ENCODE peak calls at places on chromosomes 16 and 17, in eight cellular contexts. P is stimulated activated CD8-positive, alpha-beta memory T cell treated with anti-CD3 and anti-CD28 coated beads, Interleukin-15, amount 100 ng/mL, for 4 hours; H is GM12892; J is GM04504; B is spleen; K is progenitor cell of endocrine pancreas; X is NCI-H446 treated with DMSO at 0.1 percent for 48 hours; I is AG10803. G is an unnamed sample.

GRCh38 chr16:22898874-22899348 is 84.9 kb downstream of the HS3ST2 start:
- DNase-seq in P (no peak), H (no peak), J (peak; percentile 26), B (peak; percentile 83), K (peak; percentile 75), X (peak; percentile 17), I (peak; percentile 57), G (peak; percentile 14)

GRCh38 chr17:42779304-42779941 is 987 bp upstream of the WNK4 start:
- DNase-seq in P (no peak), H (no peak), J (no peak), B (peak; percentile 18), K (no peak), X (no peak), I (no peak), G (no peak)

GRCh38 chr16:2471016-2471652 is at the start of gene NTN3:
- DNase-seq in P (no peak), H (no peak), J (no peak), B (no peak), K (no peak), X (peak; percentile 83), I (no peak), G (peak; percentile 79)

GRCh38 chr17:2571523-2572303 is 21.7 kb upstream of the PAFAH1B1 start:
- DNase-seq in P (no peak), H (no peak), J (no peak), B (no peak), K (no peak), X (no peak), I (no peak), G (no peak)

GRCh38 chr17:80671823-80672105 is 127.1 kb downstream of the RPTOR start:
- DNase-seq in P (no peak), H (no peak), J (no peak), B (no peak), K (no peak), X (no peak), I (no peak), G (no peak)

GRCh38 chr16:30409125-30410060 is 2.0 kb downstream of the ZNF771 start:
- DNase-seq in P (peak; percentile 78), H (peak; percentile 82), J (peak; percentile 60), B (peak; percentile 97), K (peak; percentile 95), X (peak; percentile 51), I (peak; percentile 77), G (peak; percentile 76)

GRCh38 chr17:43468746-43469544 is 14.8 kb upstream of the DHX8 start:
- DNase-seq in P (no peak), H (no peak), J (peak; percentile 77), B (no peak), K (no peak), X (peak; percentile 39), I (peak; percentile 96), G (peak; percentile 25)

GRCh38 chr17:63786117-63786516 is 12.1 kb downstream of the DDX42 start:
- DNase-seq in P (no peak), H (no peak), J (no peak), B (no peak), K (no peak), X (no peak), I (no peak), G (no peak)

GRCh38 chr17:48927978-48928716 is 16.5 kb downstream of the SNF8 start:
- DNase-seq in P (no peak), H (no peak), J (no peak), B (peak; percentile 12), K (no peak), X (no peak), I (no peak), G (no peak)

GRCh38 chr17:36128411-36128978 is 24.9 kb downstream of the CCL4 start:
- DNase-seq in P (no peak), H (no peak), J (no peak), B (no peak), K (no peak), X (no peak), I (no peak), G (no peak)

GRCh38 chr17:74211141-74211928 is 2.0 kb upstream of the TTYH2 start:
- DNase-seq in P (no peak), H (no peak), J (no peak), B (no peak), K (no peak), X (no peak), I (no peak), G (no peak)

GRCh38 chr17:36879599-36880255 is 57.5 kb upstream of the LHX1 start:
- DNase-seq in P (no peak), H (no peak), J (no peak), B (no peak), K (no peak), X (no peak), I (no peak), G (no peak)

GRCh38 chr16:88303890-88304819 is 78.6 kb upstream of the ZNF469 start:
- DNase-seq in P (no peak), H (no peak), J (peak; percentile 94), B (no peak), K (no peak), X (no peak), I (peak; percentile 99), G (no peak)

GRCh38 chr16:73671102-73671501 is 623.2 kb upstream of the ZFHX3 start:
- DNase-seq in P (no peak), H (no peak), J (no peak), B (no peak), K (no peak), X (no peak), I (no peak), G (no peak)

GRCh38 chr17:66331038-66331816 is 28.8 kb downstream of the PRKCA start:
- DNase-seq in P (no peak), H (no peak), J (no peak), B (no peak), K (no peak), X (no peak), I (no peak), G (no peak)

GRCh38 chr16:56625140-56625942 is at the start of gene MT1E:
- DNase-seq in P (no peak), H (no peak), J (no peak), B (no peak), K (no peak), X (no peak), I (peak; percentile 80), G (no peak)

GRCh38 chr17:32298721-32299578 is 33.3 kb downstream of the RHBDL3 start:
- DNase-seq in P (no peak), H (no peak), J (no peak), B (no peak), K (no peak), X (no peak), I (no peak), G (peak; percentile 86)

GRCh38 chr16:49930841-49931240 is 74.9 kb upstream of the ZNF423 start:
- DNase-seq in P (no peak), H (no peak), J (no peak), B (peak; percentile 58), K (no peak), X (no peak), I (no peak), G (no peak)

GRCh38 chr16:86732621-86733297 is 154.4 kb downstream of the FOXL1 start:
- DNase-seq in P (no peak), H (no peak), J (no peak), B (no peak), K (no peak), X (no peak), I (peak; percentile 18), G (no peak)

GRCh38 chr17:59962739-59963318 is 1.7 kb downstream of the RNFT1 start:
- DNase-seq in P (no peak), H (no peak), J (no peak), B (no peak), K (no peak), X (no peak), I (no peak), G (no peak)

GRCh38 chr17:50668025-50668837 is 33.5 kb downstream of the ABCC3 start:
- DNase-seq in P (no peak), H (no peak), J (no peak), B (no peak), K (no peak), X (no peak), I (peak; percentile 52), G (no peak)

GRCh38 chr16:73041644-73042043 is 6.3 kb downstream of the ZFHX3 start:
- DNase-seq in P (no peak), H (no peak), J (no peak), B (no peak), K (no peak), X (no peak), I (no peak), G (no peak)

GRCh38 chr17:70405492-70406220 is 236.3 kb downstream of the KCNJ2 start:
- DNase-seq in P (no peak), H (no peak), J (peak; percentile 46), B (no peak), K (no peak), X (peak; percentile 60), I (peak; percentile 91), G (peak; percentile 38)

GRCh38 chr17:47956818-47957590 is 679 bp downstream of the PRR15L start:
- DNase-seq in P (no peak), H (no peak), J (no peak), B (no peak), K (no peak), X (no peak), I (no peak), G (no peak)

GRCh38 chr17:42421479-42422332 is 1.4 kb downstream of the CAVIN1 start:
- DNase-seq in P (no peak), H (no peak), J (no peak), B (peak; percentile 78), K (no peak), X (no peak), I (peak; percentile 68), G (no peak)

GRCh38 chr16:59259964-59260348 is 525.8 kb upstream of the GOT2 start:
- DNase-seq in P (no peak), H (no peak), J (no peak), B (no peak), K (no peak), X (no peak), I (peak; percentile 1), G (no peak)

GRCh38 chr16:82748026-82748425 is 121.3 kb downstream of the CDH13 start:
- DNase-seq in P (no peak), H (no peak), J (peak; percentile 51), B (no peak), K (no peak), X (no peak), I (peak; percentile 79), G (no peak)

GRCh38 chr16:84832488-84833141 is 12.8 kb downstream of the CRISPLD2 start:
- DNase-seq in P (no peak), H (no peak), J (peak; percentile 99), B (no peak), K (no peak), X (no peak), I (peak; percentile 100), G (no peak)

GRCh38 chr17:57086069-57086930 is 1.3 kb downstream of the AKAP1 start:
- DNase-seq in P (no peak), H (no peak), J (no peak), B (no peak), K (no peak), X (no peak), I (no peak), G (no peak)

GRCh38 chr16:69894675-69895074 is 56.5 kb upstream of the CLEC18A start:
- DNase-seq in P (no peak), H (no peak), J (no peak), B (no peak), K (no peak), X (no peak), I (no peak), G (no peak)

GRCh38 chr17:55436224-55437164 is 14.9 kb upstream of the MMD start:
- DNase-seq in P (no peak), H (no peak), J (no peak), B (no peak), K (no peak), X (no peak), I (no peak), G (no peak)

GRCh38 chr16:70422543-70422942 is 16.4 kb downstream of the ST3GAL2 start:
- DNase-seq in P (no peak), H (no peak), J (no peak), B (no peak), K (no peak), X (no peak), I (no peak), G (no peak)

GRCh38 chr17:44558349-44559287 is 1.3 kb downstream of the FZD2 start:
- DNase-seq in P (no peak), H (no peak), J (no peak), B (no peak), K (no peak), X (no peak), I (no peak), G (no peak)

GRCh38 chr16:84854759-84855158 is 35.0 kb downstream of the CRISPLD2 start:
- DNase-seq in P (no peak), H (no peak), J (no peak), B (no peak), K (no peak), X (no peak), I (peak; percentile 11), G (no peak)

G was measured in DMS 273 treated with DMSO at 0.1 percent for 48 hours.